ENCODE peak calls at places on chromosomes 6 and 20, in nine cellular contexts. One of them, this sample, is unnamed.

GRCh38 chr20:38724603-38725457 is 544 bp downstream of the SLC32A1 start:
- DNase-seq in left lung: no peak
- DNase-seq in IMR-90: no peak
- DNase-seq in fibroblast of the aortic adventitia: no peak
- DNase-seq in AG10803: no peak
- DNase-seq in cardiac muscle cell: no peak
- DNase-seq in psoas muscle: no peak
- DNase-seq in NT2/D1: no peak
- DNase-seq in astrocyte of the spinal cord: no peak
- DNase-seq in this sample: no peak

GRCh38 chr6:127022297-127022696 is 96.2 kb upstream of the RSPO3 start:
- DNase-seq in left lung: no peak
- DNase-seq in IMR-90: no peak
- DNase-seq in fibroblast of the aortic adventitia: no peak
- DNase-seq in AG10803: peak
- DNase-seq in cardiac muscle cell: no peak
- DNase-seq in psoas muscle: no peak
- DNase-seq in NT2/D1: no peak
- DNase-seq in astrocyte of the spinal cord: peak
- DNase-seq in this sample: no peak

GRCh38 chr20:12598894-12599293 is 409.9 kb upstream of the SPTLC3 start:
- DNase-seq in left lung: no peak
- DNase-seq in IMR-90: no peak
- DNase-seq in fibroblast of the aortic adventitia: no peak
- DNase-seq in AG10803: no peak
- DNase-seq in cardiac muscle cell: no peak
- DNase-seq in psoas muscle: no peak
- DNase-seq in NT2/D1: no peak
- DNase-seq in astrocyte of the spinal cord: no peak
- DNase-seq in this sample: no peak

GRCh38 chr6:90079555-90080490 is 185.6 kb downstream of the GJA10 start:
- DNase-seq in left lung: no peak
- DNase-seq in IMR-90: no peak
- DNase-seq in fibroblast of the aortic adventitia: no peak
- DNase-seq in AG10803: no peak
- DNase-seq in cardiac muscle cell: no peak
- DNase-seq in psoas muscle: no peak
- DNase-seq in NT2/D1: no peak
- DNase-seq in astrocyte of the spinal cord: no peak
- DNase-seq in this sample: no peak

GRCh38 chr6:116398366-116399005 is 27.7 kb downstream of the DSE start:
- DNase-seq in left lung: no peak
- DNase-seq in IMR-90: peak
- DNase-seq in fibroblast of the aortic adventitia: peak
- DNase-seq in AG10803: peak
- DNase-seq in cardiac muscle cell: no peak
- DNase-seq in psoas muscle: no peak
- DNase-seq in NT2/D1: no peak
- DNase-seq in astrocyte of the spinal cord: peak
- DNase-seq in this sample: no peak

GRCh38 chr20:58112017-58112781 is 116.3 kb downstream of the ANKRD60 start:
- DNase-seq in left lung: no peak
- DNase-seq in IMR-90: peak
- DNase-seq in fibroblast of the aortic adventitia: peak
- DNase-seq in AG10803: peak
- DNase-seq in cardiac muscle cell: no peak
- DNase-seq in psoas muscle: no peak
- DNase-seq in NT2/D1: no peak
- DNase-seq in astrocyte of the spinal cord: peak
- DNase-seq in this sample: no peak

GRCh38 chr6:57190140-57190539 is 18.0 kb downstream of the BAG2 start:
- DNase-seq in left lung: no peak
- DNase-seq in IMR-90: peak
- DNase-seq in fibroblast of the aortic adventitia: peak
- DNase-seq in AG10803: peak
- DNase-seq in cardiac muscle cell: no peak
- DNase-seq in psoas muscle: no peak
- DNase-seq in NT2/D1: no peak
- DNase-seq in astrocyte of the spinal cord: peak
- DNase-seq in this sample: no peak

GRCh38 chr6:16136086-16136485 is 7.2 kb downstream of the MYLIP start:
- DNase-seq in left lung: no peak
- DNase-seq in IMR-90: no peak
- DNase-seq in fibroblast of the aortic adventitia: no peak
- DNase-seq in AG10803: no peak
- DNase-seq in cardiac muscle cell: no peak
- DNase-seq in psoas muscle: no peak
- DNase-seq in NT2/D1: no peak
- DNase-seq in astrocyte of the spinal cord: no peak
- DNase-seq in this sample: no peak

GRCh38 chr20:37755665-37756064 is 61.8 kb downstream of the CTNNBL1 start:
- DNase-seq in left lung: no peak
- DNase-seq in IMR-90: no peak
- DNase-seq in fibroblast of the aortic adventitia: no peak
- DNase-seq in AG10803: peak
- DNase-seq in cardiac muscle cell: peak
- DNase-seq in psoas muscle: peak
- DNase-seq in NT2/D1: no peak
- DNase-seq in astrocyte of the spinal cord: no peak
- DNase-seq in this sample: no peak

GRCh38 chr20:8421981-8422380 is 289.9 kb downstream of the PLCB1 start:
- DNase-seq in left lung: no peak
- DNase-seq in IMR-90: peak
- DNase-seq in fibroblast of the aortic adventitia: no peak
- DNase-seq in AG10803: peak
- DNase-seq in cardiac muscle cell: no peak
- DNase-seq in psoas muscle: no peak
- DNase-seq in NT2/D1: no peak
- DNase-seq in astrocyte of the spinal cord: no peak
- DNase-seq in this sample: no peak

GRCh38 chr20:57619053-57619831 is 984 bp downstream of the ZBP1 start:
- DNase-seq in left lung: peak
- DNase-seq in IMR-90: no peak
- DNase-seq in fibroblast of the aortic adventitia: no peak
- DNase-seq in AG10803: no peak
- DNase-seq in cardiac muscle cell: no peak
- DNase-seq in psoas muscle: peak
- DNase-seq in NT2/D1: no peak
- DNase-seq in astrocyte of the spinal cord: no peak
- DNase-seq in this sample: peak

GRCh38 chr6:43761666-43762409 is 8.2 kb upstream of the VEGFA start:
- DNase-seq in left lung: no peak
- DNase-seq in IMR-90: no peak
- DNase-seq in fibroblast of the aortic adventitia: no peak
- DNase-seq in AG10803: no peak
- DNase-seq in cardiac muscle cell: no peak
- DNase-seq in psoas muscle: no peak
- DNase-seq in NT2/D1: no peak
- DNase-seq in astrocyte of the spinal cord: no peak
- DNase-seq in this sample: peak

GRCh38 chr6:90256698-90257485 is 39.8 kb downstream of the BACH2 start:
- DNase-seq in left lung: no peak
- DNase-seq in IMR-90: peak
- DNase-seq in fibroblast of the aortic adventitia: peak
- DNase-seq in AG10803: peak
- DNase-seq in cardiac muscle cell: no peak
- DNase-seq in psoas muscle: no peak
- DNase-seq in NT2/D1: no peak
- DNase-seq in astrocyte of the spinal cord: peak
- DNase-seq in this sample: no peak

GRCh38 chr6:54770328-54770727 is 76.2 kb upstream of the FAM83B start:
- DNase-seq in left lung: peak
- DNase-seq in IMR-90: no peak
- DNase-seq in fibroblast of the aortic adventitia: no peak
- DNase-seq in AG10803: no peak
- DNase-seq in cardiac muscle cell: no peak
- DNase-seq in psoas muscle: no peak
- DNase-seq in NT2/D1: no peak
- DNase-seq in astrocyte of the spinal cord: no peak
- DNase-seq in this sample: no peak

GRCh38 chr6:17015144-17015543 is 86.7 kb upstream of the STMND1 start:
- DNase-seq in left lung: no peak
- DNase-seq in IMR-90: peak
- DNase-seq in fibroblast of the aortic adventitia: peak
- DNase-seq in AG10803: peak
- DNase-seq in cardiac muscle cell: no peak
- DNase-seq in psoas muscle: no peak
- DNase-seq in NT2/D1: no peak
- DNase-seq in astrocyte of the spinal cord: no peak
- DNase-seq in this sample: no peak

GRCh38 chr6:49906511-49906910 is 40.2 kb upstream of the CRISP1 start:
- DNase-seq in left lung: no peak
- DNase-seq in IMR-90: no peak
- DNase-seq in fibroblast of the aortic adventitia: no peak
- DNase-seq in AG10803: no peak
- DNase-seq in cardiac muscle cell: no peak
- DNase-seq in psoas muscle: peak
- DNase-seq in NT2/D1: no peak
- DNase-seq in astrocyte of the spinal cord: no peak
- DNase-seq in this sample: no peak

GRCh38 chr20:47007826-47008655 is 113.4 kb downstream of the EYA2 start:
- DNase-seq in left lung: no peak
- DNase-seq in IMR-90: no peak
- DNase-seq in fibroblast of the aortic adventitia: no peak
- DNase-seq in AG10803: no peak
- DNase-seq in cardiac muscle cell: no peak
- DNase-seq in psoas muscle: no peak
- DNase-seq in NT2/D1: no peak
- DNase-seq in astrocyte of the spinal cord: no peak
- DNase-seq in this sample: no peak

GRCh38 chr20:47011984-47012383 is 117.3 kb downstream of the EYA2 start:
- DNase-seq in left lung: no peak
- DNase-seq in IMR-90: no peak
- DNase-seq in fibroblast of the aortic adventitia: no peak
- DNase-seq in AG10803: no peak
- DNase-seq in cardiac muscle cell: no peak
- DNase-seq in psoas muscle: no peak
- DNase-seq in NT2/D1: no peak
- DNase-seq in astrocyte of the spinal cord: no peak
- DNase-seq in this sample: no peak

GRCh38 chr20:47013606-47014005 is 119.0 kb downstream of the EYA2 start:
- DNase-seq in left lung: no peak
- DNase-seq in IMR-90: no peak
- DNase-seq in fibroblast of the aortic adventitia: no peak
- DNase-seq in AG10803: no peak
- DNase-seq in cardiac muscle cell: no peak
- DNase-seq in psoas muscle: no peak
- DNase-seq in NT2/D1: no peak
- DNase-seq in astrocyte of the spinal cord: no peak
- DNase-seq in this sample: no peak

GRCh38 chr20:47008842-47009518 is 114.3 kb downstream of the EYA2 start:
- DNase-seq in left lung: no peak
- DNase-seq in IMR-90: no peak
- DNase-seq in fibroblast of the aortic adventitia: no peak
- DNase-seq in AG10803: no peak
- DNase-seq in cardiac muscle cell: no peak
- DNase-seq in psoas muscle: no peak
- DNase-seq in NT2/D1: no peak
- DNase-seq in astrocyte of the spinal cord: no peak
- DNase-seq in this sample: no peak

DNA sequence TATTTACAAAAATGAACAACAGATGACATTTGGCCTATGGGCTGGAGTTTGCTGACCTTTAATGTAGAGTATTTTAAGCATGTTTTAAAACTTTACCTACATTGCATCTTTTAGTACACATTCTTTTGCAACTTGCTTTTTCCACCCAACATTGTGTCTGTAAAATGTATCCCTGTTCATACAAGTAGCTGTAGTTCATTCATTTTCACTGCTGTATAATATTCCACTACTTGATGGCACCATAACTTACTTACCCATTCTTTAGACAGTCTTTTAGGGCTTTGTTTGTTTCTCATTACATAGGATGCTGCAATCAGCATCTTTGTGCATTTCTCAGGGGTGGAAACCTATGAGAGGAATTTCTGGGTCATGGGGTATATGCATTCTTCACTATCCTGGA is 115.1 kb downstream of the EYA2 start:
- DNase-seq in left lung: no peak
- DNase-seq in IMR-90: no peak
- DNase-seq in fibroblast of the aortic adventitia: no peak
- DNase-seq in AG10803: no peak
- DNase-seq in cardiac muscle cell: no peak
- DNase-seq in psoas muscle: no peak
- DNase-seq in NT2/D1: no peak
- DNase-seq in astrocyte of the spinal cord: no peak
- DNase-seq in this sample: no peak
- H3K4me3 ChIP-seq in left lung: no peak
- H3K4me3 ChIP-seq in IMR-90: no peak
- H3K4me3 ChIP-seq in fibroblast of the aortic adventitia: no peak
- H3K4me3 ChIP-seq in AG10803: no peak
- H3K4me3 ChIP-seq in cardiac muscle cell: no peak
- H3K4me3 ChIP-seq in psoas muscle: no peak
- H3K4me3 ChIP-seq in NT2/D1: no peak
- H3K4me3 ChIP-seq in astrocyte of the spinal cord: no peak
- H3K4me3 ChIP-seq in this sample: no peak

GRCh38 chr6:27157461-27158315 is 89.8 kb upstream of the PRSS16 start:
- DNase-seq in left lung: peak
- DNase-seq in IMR-90: peak
- DNase-seq in fibroblast of the aortic adventitia: peak
- DNase-seq in AG10803: peak
- DNase-seq in cardiac muscle cell: peak
- DNase-seq in psoas muscle: peak
- DNase-seq in NT2/D1: no peak
- DNase-seq in astrocyte of the spinal cord: peak
- DNase-seq in this sample: peak
- H3K4me3 ChIP-seq in left lung: peak
- H3K4me3 ChIP-seq in IMR-90: peak
- H3K4me3 ChIP-seq in fibroblast of the aortic adventitia: peak
- H3K4me3 ChIP-seq in AG10803: peak
- H3K4me3 ChIP-seq in cardiac muscle cell: peak
- H3K4me3 ChIP-seq in psoas muscle: peak
- H3K4me3 ChIP-seq in NT2/D1: peak
- H3K4me3 ChIP-seq in astrocyte of the spinal cord: peak
- H3K4me3 ChIP-seq in this sample: peak

GRCh38 chr20:47445291-47445690 is 56.4 kb upstream of the NCOA3 start:
- DNase-seq in left lung: no peak
- DNase-seq in IMR-90: no peak
- DNase-seq in fibroblast of the aortic adventitia: no peak
- DNase-seq in AG10803: no peak
- DNase-seq in cardiac muscle cell: no peak
- DNase-seq in psoas muscle: no peak
- DNase-seq in NT2/D1: no peak
- DNase-seq in astrocyte of the spinal cord: no peak
- DNase-seq in this sample: no peak
- H3K4me3 ChIP-seq in left lung: no peak
- H3K4me3 ChIP-seq in IMR-90: no peak
- H3K4me3 ChIP-seq in fibroblast of the aortic adventitia: no peak
- H3K4me3 ChIP-seq in AG10803: no peak
- H3K4me3 ChIP-seq in cardiac muscle cell: no peak
- H3K4me3 ChIP-seq in psoas muscle: no peak
- H3K4me3 ChIP-seq in NT2/D1: no peak
- H3K4me3 ChIP-seq in astrocyte of the spinal cord: no peak
- H3K4me3 ChIP-seq in this sample: no peak

GRCh38 chr6:164108869-164109769 is 694.6 kb downstream of the QKI start:
- DNase-seq in left lung: no peak
- DNase-seq in IMR-90: no peak
- DNase-seq in fibroblast of the aortic adventitia: no peak
- DNase-seq in AG10803: peak
- DNase-seq in cardiac muscle cell: no peak
- DNase-seq in psoas muscle: peak
- DNase-seq in NT2/D1: no peak
- DNase-seq in astrocyte of the spinal cord: peak
- DNase-seq in this sample: peak
- H3K4me3 ChIP-seq in left lung: no peak
- H3K4me3 ChIP-seq in IMR-90: no peak
- H3K4me3 ChIP-seq in fibroblast of the aortic adventitia: no peak
- H3K4me3 ChIP-seq in AG10803: no peak
- H3K4me3 ChIP-seq in cardiac muscle cell: no peak
- H3K4me3 ChIP-seq in psoas muscle: peak
- H3K4me3 ChIP-seq in NT2/D1: no peak
- H3K4me3 ChIP-seq in astrocyte of the spinal cord: no peak
- H3K4me3 ChIP-seq in this sample: no peak

This sample was measured in aorta.